ENCODE peak calls at places on chromosomes 3 and 15, in seven cellular contexts. K is cerebellar cortex; J is lower leg skin; D is nephron progenitor cell; C is EL; Z is stimulated activated CD4-positive, alpha-beta T cell treated with anti-CD3 and anti-CD28 coated beads, Interleukin-12 subunit alpha, Interleukin-12 subunit beta, amount 100 ng/mL, for 48 hours; Q is hippocampal formation. V is an unnamed sample.

GRCh38 chr15:92652576-92652966 is 3.0 kb downstream of the FAM174B start:
- DNase-seq in Q (no peak), K (no peak), J (peak; percentile 59), Z (no peak), D (no peak), C (no peak), V (no peak)

GRCh38 chr3:73710340-73710739 is 85.6 kb upstream of the PDZRN3 start:
- DNase-seq in J (no peak), Z (no peak), K (no peak), Q (no peak), C (no peak), D (no peak), V (no peak)

GRCh38 chr3:101848326-101848725 is 988 bp upstream of the NFKBIZ start:
- DNase-seq in Z (no peak), C (no peak), J (no peak), D (no peak), K (no peak), Q (no peak), V (no peak)

GRCh38 chr15:39581501-39582285 is 814 bp downstream of the THBS1 start:
- DNase-seq in D (peak; percentile 54), C (peak; percentile 65), J (peak; percentile 92), K (peak; percentile 11), Z (no peak), Q (no peak), V (no peak)

GRCh38 chr3:134617608-134618472 is 33.0 kb downstream of the KY start:
- DNase-seq in C (no peak), K (no peak), Z (no peak), J (no peak), Q (no peak), D (no peak), V (no peak)

GRCh38 chr3:14565791-14566588 is 25.8 kb upstream of the GRIP2 start:
- DNase-seq in D (no peak), J (no peak), C (peak; percentile 59), Q (no peak), Z (no peak), K (no peak), V (peak; percentile 70)

GRCh38 chr15:71662306-71662705 is 148.0 kb upstream of the NR2E3 start:
- DNase-seq in D (no peak), K (no peak), Z (no peak), J (no peak), C (no peak), Q (no peak), V (no peak)

GRCh38 chr3:146546366-146546965 is 2.1 kb upstream of the PLSCR1 start:
- DNase-seq in K (no peak), Z (no peak), C (no peak), J (no peak), D (no peak), Q (no peak), V (no peak)

GRCh38 chr15:60083318-60083717 is 79.2 kb downstream of the FOXB1 start:
- DNase-seq in J (no peak), Z (no peak), C (no peak), K (no peak), D (no peak), Q (no peak), V (peak; percentile 15)